ENCODE peak calls at places on chromosome 11, in nine cellular contexts. J is foreskin fibroblast; W is coronary artery; X is AG04449; A is kidney glomerular epithelial cell; E is LoVo; F is stimulated activated CD4-positive, alpha-beta T cell treated with anti-CD3 and anti-CD28 coated beads, Interleukin-15, amount 100 ng/mL, for 24 hours; D is T-helper 2 cell; C is NCI-H187 treated with DMSO at 0.1 percent for 48 hours. Y is an unnamed sample.
A peak's percentile ranks its signal among the peaks of the same experiment; 100 is the strongest.

GRCh38 chr11:108965602-108966001 is 300.7 kb downstream of the DDX10 start:
- DNase-seq in E (no peak), D (no peak), A (no peak), W (no peak), C (no peak), X (peak; percentile 44), F (no peak), J (peak; percentile 96), Y (no peak)

GRCh38 chr11:26820739-26821138 is 98.9 kb upstream of the SLC5A12 start:
- DNase-seq in F (no peak), E (no peak), C (no peak), A (no peak), W (no peak), X (peak; percentile 81), D (no peak), J (peak; percentile 71), Y (no peak)

GRCh38 chr11:44607324-44607962 is 42.0 kb downstream of the CD82 start:
- DNase-seq in J (peak; percentile 49), A (peak; percentile 61), C (no peak), D (no peak), F (peak; percentile 60), W (no peak), E (no peak), X (no peak), Y (no peak)

GRCh38 chr11:6391548-6392134 is 1.4 kb downstream of the SMPD1 start:
- DNase-seq in F (no peak), A (no peak), J (no peak), C (no peak), E (no peak), W (no peak), D (no peak), X (no peak), Y (no peak)

GRCh38 chr11:131816046-131816445 is 445.6 kb downstream of the NTM start:
- DNase-seq in F (no peak), E (no peak), D (no peak), C (no peak), X (peak; percentile 3), W (no peak), A (no peak), J (peak; percentile 23), Y (no peak)

GRCh38 chr11:16861867-16862266 is 123.4 kb downstream of the C11orf58 start:
- DNase-seq in J (no peak), X (no peak), C (no peak), D (no peak), F (no peak), E (no peak), W (no peak), A (no peak), Y (no peak)

GRCh38 chr11:93822359-93822758 is 28.1 kb downstream of the VSTM5 start:
- DNase-seq in W (no peak), X (no peak), D (no peak), C (no peak), F (no peak), E (no peak), J (no peak), A (no peak), Y (no peak)

GRCh38 chr11:125192194-125192593 is 27.6 kb downstream of the PKNOX2 start:
- DNase-seq in W (no peak), X (no peak), E (no peak), A (no peak), F (no peak), D (no peak), C (no peak), J (no peak), Y (no peak)

GRCh38 chr11:116840224-116840745 is 2.9 kb upstream of the APOA1 start:
- DNase-seq in X (no peak), W (no peak), D (no peak), A (no peak), F (no peak), E (no peak), C (no peak), J (peak; percentile 38), Y (no peak)

GRCh38 chr11:34745209-34745608 is 124.3 kb downstream of the EHF start:
- DNase-seq in F (no peak), D (no peak), A (no peak), E (no peak), W (no peak), X (no peak), J (no peak), C (no peak), Y (no peak)